ENCODE peak calls at places on chromosomes 4 and X, in four cellular contexts. B is lower leg skin, S is B cell, E is GM12864. K is an unnamed sample.

GRCh38 chrX:33138677-33139249 is 72.6 kb downstream of the DMD start:
- DNase-seq in E (no peak), B (no peak), S (no peak), K (no peak)

GRCh38 chrX:87397103-87397886 is 120.3 kb upstream of the KLHL4 start:
- DNase-seq in E (no peak), B (no peak), S (no peak), K (no peak)

GRCh38 chrX:56788717-56789122 is 59.7 kb downstream of the NBDY start:
- DNase-seq in B (peak), E (no peak), S (peak), K (no peak)

GRCh38 chr4:57190651-57191481 is 80.7 kb upstream of the IGFBP7 start:
- DNase-seq in E (peak), S (peak), B (no peak), K (peak)

GRCh38 chrX:46582964-46583363 is 9.4 kb downstream of the CHST7 start:
- DNase-seq in S (no peak), E (no peak), B (peak), K (no peak)

GRCh38 chr4:180828455-180829018 is 1414.7 kb upstream of the TENM3 start:
- DNase-seq in S (no peak), E (no peak), B (no peak), K (no peak)

GRCh38 chrX:8049827-8050226 is 121.2 kb downstream of the VCX2 start:
- DNase-seq in E (no peak), B (no peak), S (no peak), K (no peak)

GRCh38 chr4:103075435-103075893 is 1.1 kb downstream of the SLC9B2 start:
- DNase-seq in E (no peak), S (no peak), B (no peak), K (peak)

GRCh38 chr4:147707892-147708672 is 23.8 kb upstream of the ARHGAP10 start:
- DNase-seq in E (no peak), B (no peak), S (peak), K (peak)

GRCh38 chr4:76515975-76516853 is 81.2 kb downstream of the SHROOM3 start:
- DNase-seq in B (no peak), S (no peak), E (peak), K (peak)

GRCh38 chrX:115892056-115892708 is 278.4 kb upstream of the AGTR2 start:
- DNase-seq in S (no peak), E (no peak), B (peak), K (no peak)

GRCh38 chrX:9171841-9172240 is 137.9 kb upstream of the FAM9B start:
- DNase-seq in E (no peak), S (no peak), B (no peak), K (no peak)

GRCh38 chr4:55468724-55469123 is 73.0 kb downstream of the TMEM165 start:
- DNase-seq in B (no peak), E (no peak), S (no peak), K (no peak)

GRCh38 chr4:177391953-177392352 is 50.3 kb downstream of the AGA start:
- DNase-seq in E (no peak), S (no peak), B (no peak), K (no peak)

GRCh38 chr4:118975487-118976192 is 87.0 kb downstream of the SYNPO2 start:
- DNase-seq in S (no peak), B (no peak), E (no peak), K (no peak)

GRCh38 chr4:44016582-44017421 is 431.8 kb downstream of the KCTD8 start:
- DNase-seq in E (no peak), S (no peak), B (no peak), K (no peak)

GRCh38 chr4:4254666-4255065 is 6.6 kb upstream of the TMEM128 start:
- DNase-seq in S (no peak), B (no peak), E (no peak), K (no peak)

GRCh38 chr4:15149234-15149841 is 147.1 kb downstream of the CPEB2 start:
- DNase-seq in E (peak), B (no peak), S (no peak), K (peak)

GRCh38 chr4:2843909-2844584 is 403 bp downstream of the ADD1 start:
- DNase-seq in E (no peak), B (peak), S (peak), K (peak)

GRCh38 chr4:14831447-14831846 is 170.8 kb upstream of the CPEB2 start:
- DNase-seq in E (no peak), S (no peak), B (no peak), K (no peak)

GRCh38 chr4:178937130-178937529 is 1494.9 kb upstream of the AGA start:
- DNase-seq in S (no peak), E (no peak), B (no peak), K (no peak)

GRCh38 chrX:63750846-63751245 is 34.2 kb downstream of the ARHGEF9 start:
- DNase-seq in S (no peak), B (no peak), E (no peak), K (no peak)

GRCh38 chr4:112938461-112939058 is 110.9 kb upstream of the ANK2 start:
- DNase-seq in E (peak), S (peak), B (no peak), K (peak)

GRCh38 chrX:74111245-74111644 is 192.7 kb upstream of the ZCCHC13 start:
- DNase-seq in S (no peak), E (no peak), B (no peak), K (no peak)

GRCh38 chrX:105552395-105552794 is 269.9 kb upstream of the NRK start:
- DNase-seq in S (no peak), E (no peak), B (no peak), K (no peak)

GRCh38 chr4:106738121-106738520 is 298.0 kb downstream of the DKK2 start:
- DNase-seq in B (no peak), E (no peak), S (no peak), K (no peak)

GRCh38 chr4:158020734-158021346 is 152.0 kb downstream of the GASK1B start:
- DNase-seq in B (no peak), E (no peak), S (no peak), K (no peak)

GRCh38 chrX:52363247-52363883 is 5.5 kb upstream of the XAGE2 start:
- DNase-seq in E (no peak), B (no peak), S (no peak), K (no peak)
- TF ChIP-seq CTCF in E (no peak), B (no peak), S (no peak), K (no peak)

DNA sequence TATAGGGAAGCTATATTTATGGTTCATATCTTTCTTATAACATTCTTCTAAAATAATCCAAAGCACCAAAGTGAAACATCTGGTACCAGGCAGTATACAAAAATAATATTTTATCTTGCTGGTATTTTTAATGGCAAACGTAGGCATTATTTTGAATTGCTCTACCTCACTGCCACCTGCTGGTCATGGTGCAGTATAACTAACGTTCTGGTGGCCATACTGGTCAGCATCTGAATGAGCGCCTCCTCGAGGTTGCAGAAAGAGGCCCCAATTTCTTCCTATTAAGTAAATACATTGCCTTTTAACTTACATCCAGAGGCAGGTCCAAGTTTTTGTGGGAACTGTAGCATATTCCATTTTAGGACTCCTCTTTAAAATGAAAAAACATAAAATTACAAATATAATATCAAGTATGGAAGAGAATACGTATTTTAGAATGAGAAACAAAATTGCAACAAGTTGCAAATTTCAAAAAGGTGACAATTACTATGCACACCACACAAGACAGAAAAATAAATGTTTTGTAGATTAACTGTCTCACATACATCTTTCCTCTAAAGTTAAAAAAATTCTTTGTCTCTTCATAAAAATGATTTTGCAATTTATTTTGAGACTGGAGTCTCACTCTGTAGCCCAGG is 22.9 kb upstream of the CWH43 start:
- DNase-seq in E (peak), S (peak), B (peak), K (peak)
- TF ChIP-seq CTCF in E (peak), S (peak), B (no peak), K (peak)

GRCh38 chr4:68123525-68123924 is 6.1 kb downstream of the TMPRSS11F start:
- DNase-seq in E (no peak), B (no peak), S (no peak), K (no peak)
- TF ChIP-seq CTCF in E (no peak), B (no peak), S (no peak), K (no peak)

GRCh38 chr4:154041595-154042086 is 252.8 kb upstream of the SFRP2 start:
- DNase-seq in S (no peak), B (no peak), E (no peak), K (no peak)

GRCh38 chr4:154049457-154050181 is 260.7 kb upstream of the SFRP2 start:
- DNase-seq in E (no peak), B (no peak), S (no peak), K (no peak)

GRCh38 chr4:154039435-154040061 is 250.7 kb upstream of the SFRP2 start:
- DNase-seq in S (no peak), B (no peak), E (no peak), K (no peak)

GRCh38 chr4:154045086-154045485 is 256.2 kb upstream of the SFRP2 start:
- DNase-seq in E (no peak), S (no peak), B (no peak), K (no peak)

DNA sequence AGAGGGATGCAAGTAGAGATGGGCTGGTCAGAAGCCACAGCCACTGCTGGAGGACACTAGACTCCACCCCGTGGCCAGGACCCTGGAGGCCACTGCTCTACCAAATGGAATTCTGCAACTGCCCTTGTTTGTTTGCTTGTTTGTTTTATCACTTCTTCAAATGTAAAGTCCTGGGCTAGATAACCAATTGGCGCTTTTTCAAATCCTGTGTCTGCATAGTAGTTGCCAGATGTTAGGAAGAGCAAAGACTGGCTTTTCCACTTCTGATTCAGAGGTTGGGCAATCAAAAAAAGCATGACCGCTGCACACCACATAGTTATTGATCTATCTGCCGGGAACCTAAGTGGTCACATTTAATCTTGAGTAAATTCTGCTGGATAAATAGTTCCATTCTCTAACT is 255.2 kb upstream of the SFRP2 start:
- DNase-seq in E (no peak), S (no peak), B (no peak), K (no peak)
- TF ChIP-seq CTCF in E (no peak), S (no peak), B (no peak), K (no peak)

K was measured in GM10248.